ENCODE peak calls at places on chromosomes 4 and X, in eight cellular contexts. C, A, T, W, L, V, P and S are unnamed samples.
A peak's percentile ranks its signal among the peaks of the same experiment; 100 is the strongest.

GRCh38 chrX:95678679-95679078 is 1006.0 kb upstream of the DIAPH2 start:
- DNase-seq in C (no peak), A (no peak), T (no peak), W (no peak), L (no peak), V (no peak), P (no peak), S (no peak)

GRCh38 chr4:108405586-108405985 is 214.8 kb upstream of the RPL34 start:
- DNase-seq in C (no peak), A (no peak), T (no peak), W (no peak), L (no peak), V (no peak), P (no peak), S (no peak)

GRCh38 chr4:150090836-150091235 is 12.6 kb downstream of the DCLK2 start:
- DNase-seq in C (no peak), A (no peak), T (no peak), W (no peak), L (no peak), V (no peak), P (no peak), S (no peak)

GRCh38 chr4:16969696-16970135 is 71.3 kb upstream of the LDB2 start:
- DNase-seq in C (no peak), A (no peak), T (no peak), W (peak; percentile 42), L (peak; percentile 63), V (no peak), P (no peak), S (peak; percentile 81)

GRCh38 chr4:40918330-40918729 is 168.6 kb downstream of the NSUN7 start:
- DNase-seq in C (no peak), A (peak; percentile 50), T (no peak), W (peak; percentile 66), L (peak; percentile 76), V (no peak), P (peak; percentile 42), S (peak; percentile 91)

GRCh38 chr4:41358626-41359025 is 101.9 kb downstream of the UCHL1 start:
- DNase-seq in C (no peak), A (peak; percentile 62), T (no peak), W (no peak), L (no peak), V (no peak), P (peak; percentile 68), S (no peak)

GRCh38 chr4:167282171-167282864 is 48.0 kb upstream of the SPOCK3 start:
- DNase-seq in C (no peak), A (no peak), T (no peak), W (no peak), L (no peak), V (no peak), P (no peak), S (no peak)

GRCh38 chrX:132411310-132411977 is 77.4 kb downstream of the MBNL3 start:
- DNase-seq in C (no peak), A (no peak), T (no peak), W (no peak), L (no peak), V (no peak), P (no peak), S (no peak)

GRCh38 chrX:68440438-68440837 is 7.1 kb upstream of the OPHN1 start:
- DNase-seq in C (no peak), A (no peak), T (no peak), W (no peak), L (no peak), V (no peak), P (no peak), S (no peak)

GRCh38 chrX:71191253-71191652 is 31.8 kb upstream of the GJB1 start:
- DNase-seq in C (no peak), A (no peak), T (no peak), W (no peak), L (no peak), V (no peak), P (no peak), S (no peak)

GRCh38 chr4:166501941-166502382 is 628.9 kb downstream of the TLL1 start:
- DNase-seq in C (peak; percentile 72), A (no peak), T (no peak), W (peak; percentile 26), L (no peak), V (peak; percentile 28), P (peak; percentile 38), S (no peak)

GRCh38 chr4:40594261-40595178 is 35.1 kb downstream of the RBM47 start:
- DNase-seq in C (no peak), A (no peak), T (no peak), W (peak; percentile 40), L (no peak), V (no peak), P (no peak), S (no peak)

GRCh38 chr4:186172551-186172950 is 18.8 kb upstream of the CYP4V2 start:
- DNase-seq in C (no peak), A (no peak), T (no peak), W (no peak), L (no peak), V (no peak), P (no peak), S (no peak)

GRCh38 chr4:109298279-109299010 is 4.0 kb downstream of the COL25A1 start:
- DNase-seq in C (peak; percentile 15), A (no peak), T (no peak), W (peak; percentile 11), L (no peak), V (peak; percentile 68), P (peak; percentile 27), S (no peak)

GRCh38 chrX:154967603-154968002 is 54.9 kb downstream of the F8 start:
- DNase-seq in C (no peak), A (no peak), T (no peak), W (no peak), L (no peak), V (no peak), P (no peak), S (no peak)

GRCh38 chr4:110245567-110245966 is 47.2 kb upstream of the ELOVL6 start:
- DNase-seq in C (no peak), A (no peak), T (no peak), W (peak; percentile 39), L (no peak), V (no peak), P (no peak), S (no peak)

GRCh38 chrX:48695524-48695875 is 1.0 kb upstream of the SUV39H1 start:
- DNase-seq in C (no peak), A (no peak), T (no peak), W (no peak), L (no peak), V (peak; percentile 53), P (no peak), S (no peak)

GRCh38 chr4:172105918-172106317 is 292.7 kb downstream of the GALNTL6 start:
- DNase-seq in C (no peak), A (no peak), T (no peak), W (no peak), L (no peak), V (no peak), P (no peak), S (no peak)

GRCh38 chrX:27728291-27728690 is 79.5 kb upstream of the MAGEB10 start:
- DNase-seq in C (no peak), A (no peak), T (no peak), W (peak; percentile 1), L (no peak), V (no peak), P (no peak), S (no peak)

GRCh38 chr4:31023109-31023508 is 302.9 kb downstream of the PCDH7 start:
- DNase-seq in C (no peak), A (no peak), T (no peak), W (no peak), L (no peak), V (no peak), P (no peak), S (no peak)
- H3K4me3 ChIP-seq in C (no peak overlapping the region), A (no peak overlapping the region), T (no peak overlapping the region), W (no peak overlapping the region), L (no peak overlapping the region), V (no peak overlapping the region), P (no peak overlapping the region), S (no peak overlapping the region)

GRCh38 chr4:8320386-8320750 is 50.8 kb downstream of the HTRA3 start:
- DNase-seq in C (no peak), A (no peak), T (no peak), W (no peak), L (no peak), V (peak; percentile 33), P (no peak), S (no peak)
- TF ChIP-seq CTCF in C (peak; percentile 30), A (peak; percentile 35), T (peak; percentile 33), W (peak; percentile 42), L (no peak), V (peak; percentile 70), P (peak; percentile 14), S (no peak)

GRCh38 chr4:169251291-169252235 is 19.2 kb downstream of the SH3RF1 start:
- DNase-seq in C (peak; percentile 55), A (no peak), T (no peak), W (no peak), L (no peak), V (no peak), P (no peak), S (no peak)

GRCh38 chr4:169250796-169251195 is 20.0 kb downstream of the SH3RF1 start:
- DNase-seq in C (no peak), A (no peak), T (no peak), W (no peak), L (no peak), V (no peak), P (no peak), S (no peak)

GRCh38 chr4:169253904-169254303 is 16.9 kb downstream of the SH3RF1 start:
- DNase-seq in C (no peak), A (no peak), T (no peak), W (peak; percentile 68), L (no peak), V (no peak), P (no peak), S (no peak)

GRCh38 chr4:169253087-169253675 is 17.6 kb downstream of the SH3RF1 start:
- DNase-seq in C (no peak), A (no peak), T (no peak), W (no peak), L (no peak), V (no peak), P (no peak), S (no peak)

DNA sequence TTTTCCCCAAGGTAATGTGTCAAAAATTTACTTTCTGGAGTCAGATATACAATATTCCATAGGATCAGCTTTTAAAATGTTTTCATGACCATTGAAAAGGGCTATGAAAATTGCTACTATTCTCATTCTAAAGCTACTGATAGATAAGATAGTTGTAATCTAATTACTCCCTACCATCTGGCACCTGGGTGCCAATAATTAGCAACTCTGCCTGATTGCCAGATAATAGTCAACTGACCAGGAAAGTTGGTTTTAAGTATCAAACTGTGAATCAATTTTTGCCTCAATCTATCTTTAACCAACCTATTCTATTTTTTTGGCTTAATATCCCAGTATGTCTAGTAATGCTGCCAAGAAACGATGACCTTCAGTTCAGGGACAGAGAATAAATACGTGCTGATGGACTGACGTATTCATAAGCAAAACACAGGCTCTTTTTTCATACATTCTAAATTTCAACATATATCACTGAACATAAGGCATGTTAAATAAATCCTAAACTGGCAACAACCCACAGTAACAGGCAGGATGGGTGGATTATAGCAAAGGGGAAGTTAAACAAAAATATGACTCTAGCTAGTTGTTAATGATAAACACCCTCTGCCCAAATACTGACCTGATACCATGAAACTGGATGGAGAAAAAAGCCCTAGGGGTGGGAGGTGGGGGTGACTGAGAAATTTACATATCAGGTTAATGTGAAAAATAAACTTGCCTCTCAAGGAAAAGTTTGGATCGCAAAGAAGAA is 18.2 kb downstream of the SH3RF1 start:
- DNase-seq in C (no peak), A (no peak), T (no peak), W (peak; percentile 69), L (no peak), V (no peak), P (no peak), S (no peak)
- H3K27ac ChIP-seq in C (no peak overlapping the region), A (no peak overlapping the region), T (peak overlapping the region; percentile 2), W (peak overlapping the region; percentile 74), L (peak overlapping the region; percentile 65), V (no peak overlapping the region), P (no peak overlapping the region), S (peak overlapping the region; percentile 48)

GRCh38 chr4:181752516-181752915 is 490.7 kb upstream of the TENM3 start:
- DNase-seq in C (no peak), A (no peak), T (no peak), W (peak; percentile 61), L (no peak), V (no peak), P (no peak), S (no peak)
- H3K4me3 ChIP-seq in C (no peak overlapping the region), A (no peak overlapping the region), T (no peak overlapping the region), W (peak overlapping the region; percentile 26), L (no peak overlapping the region), V (no peak overlapping the region), P (no peak overlapping the region), S (no peak overlapping the region)